ENCODE peak calls at places on chromosomes 6 and 20, in eight cellular contexts. Y is Calu3, B is astrocyte of the spinal cord, T is B cell, E is endothelial cell of umbilical vein, S is BJ, H is breast epithelium, L is AG09309. J is an unnamed sample.

GRCh38 chr20:64119301-64119680 is 11.9 kb upstream of the NPBWR2 start:
- DNase-seq in Y (no peak), B (no peak), T (no peak), E (no peak), S (no peak), H (no peak), L (no peak), J (no peak)

GRCh38 chr20:59747671-59748515 is 143.6 kb downstream of the PHACTR3 start:
- DNase-seq in Y (no peak), B (no peak), T (no peak), E (no peak), S (no peak), H (no peak), L (no peak), J (no peak)

GRCh38 chr6:113120577-113121285 is 736.4 kb upstream of the MARCKS start:
- DNase-seq in Y (peak; percentile 45), B (peak; percentile 99), T (no peak), E (peak; percentile 82), S (peak; percentile 97), H (no peak), L (peak; percentile 100), J (peak; percentile 59)

GRCh38 chr6:138965971-138966370 is 22.1 kb downstream of the REPS1 start:
- DNase-seq in Y (no peak), B (no peak), T (no peak), E (no peak), S (no peak), H (no peak), L (no peak), J (no peak)

GRCh38 chr20:8545212-8545611 is 413.1 kb downstream of the PLCB1 start:
- DNase-seq in Y (no peak), B (no peak), T (no peak), E (no peak), S (peak; percentile 37), H (no peak), L (peak; percentile 38), J (no peak)

GRCh38 chr20:44271915-44272663 is 25.0 kb downstream of the GDAP1L1 start:
- DNase-seq in Y (no peak), B (no peak), T (no peak), E (no peak), S (no peak), H (no peak), L (no peak), J (no peak)

GRCh38 chr20:48736636-48737035 is 91.2 kb downstream of the PREX1 start:
- DNase-seq in Y (no peak), B (no peak), T (no peak), E (no peak), S (no peak), H (no peak), L (no peak), J (no peak)

GRCh38 chr6:73258721-73259120 is 4.3 kb downstream of the KHDC1 start:
- DNase-seq in Y (no peak), B (no peak), T (no peak), E (no peak), S (no peak), H (no peak), L (no peak), J (no peak)

GRCh38 chr6:38528196-38528965 is 111.3 kb downstream of the BTBD9 start:
- DNase-seq in Y (no peak), B (peak; percentile 60), T (no peak), E (no peak), S (no peak), H (no peak), L (no peak), J (no peak)

GRCh38 chr20:51966296-51966971 is 164.1 kb upstream of the SALL4 start:
- DNase-seq in Y (peak; percentile 83), B (peak; percentile 67), T (no peak), E (peak; percentile 77), S (no peak), H (no peak), L (no peak), J (peak; percentile 57)

GRCh38 chr6:20259316-20260049 is 47.2 kb upstream of the MBOAT1 start:
- DNase-seq in Y (no peak), B (no peak), T (no peak), E (no peak), S (no peak), H (no peak), L (no peak), J (no peak)

GRCh38 chr6:108798672-108799355 is 49.4 kb upstream of the ARMC2 start:
- DNase-seq in Y (no peak), B (no peak), T (no peak), E (peak; percentile 49), S (no peak), H (no peak), L (no peak), J (no peak)

GRCh38 chr6:8588176-8588575 is 152.8 kb upstream of the SLC35B3 start:
- DNase-seq in Y (no peak), B (no peak), T (no peak), E (no peak), S (no peak), H (no peak), L (no peak), J (no peak)

DNA sequence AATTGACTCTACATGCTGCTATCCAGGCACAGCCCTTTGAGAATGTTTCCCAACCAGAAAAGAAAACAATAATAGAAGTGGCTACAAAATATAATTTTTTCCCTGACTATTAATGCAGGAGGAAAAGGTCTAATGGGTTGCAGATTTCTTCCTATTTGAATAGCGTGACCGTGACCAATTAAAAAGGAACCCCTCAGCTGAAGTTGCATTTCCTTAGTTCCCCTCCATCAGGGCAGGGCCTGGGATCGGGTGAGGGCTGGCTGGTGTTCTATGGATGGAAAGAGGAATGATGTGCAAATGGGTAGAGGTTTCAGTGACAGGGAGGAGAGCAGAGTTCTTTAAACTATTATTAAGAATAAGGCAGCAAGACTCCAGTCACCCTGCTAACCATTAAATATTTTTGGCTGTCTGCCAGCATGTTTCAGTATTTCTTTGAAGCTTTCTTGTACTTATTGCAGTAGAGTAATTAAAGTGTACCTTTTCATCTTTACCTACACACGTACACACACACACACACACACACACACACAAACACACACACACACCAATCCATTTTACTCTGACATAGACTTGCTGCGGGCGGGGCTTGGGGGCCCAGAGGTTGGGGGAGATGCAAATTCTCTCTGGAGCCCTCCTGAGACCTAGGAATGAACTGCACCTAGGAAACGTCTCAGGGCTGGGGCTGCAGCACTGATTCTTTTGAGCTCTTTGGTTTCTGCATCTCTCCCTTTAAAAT is 154.8 kb upstream of the SLC35B3 start:
- DNase-seq in Y (no peak), B (no peak), T (no peak), E (no peak), S (no peak), H (no peak), L (no peak), J (peak; percentile 17)
- TF ChIP-seq CTCF in Y (no peak), B (no peak), T (no peak), E (no peak), S (no peak), H (no peak), L (no peak), J (no peak)

GRCh38 chr6:35686873-35687557 is 1.7 kb downstream of the FKBP5 start:
- DNase-seq in Y (no peak), B (no peak), T (no peak), E (no peak), S (no peak), H (no peak), L (no peak), J (no peak)

GRCh38 chr6:35688605-35689322 is at the start of gene FKBP5:
- DNase-seq in Y (peak; percentile 97), B (peak; percentile 90), T (peak; percentile 96), E (peak; percentile 89), S (no peak), H (peak; percentile 93), L (peak; percentile 14), J (peak; percentile 92)

GRCh38 chr6:35690484-35690883 is 1.8 kb upstream of the FKBP5 start:
- DNase-seq in Y (no peak), B (no peak), T (no peak), E (no peak), S (no peak), H (no peak), L (no peak), J (no peak)

GRCh38 chr6:35686441-35686840 is 2.3 kb downstream of the FKBP5 start:
- DNase-seq in Y (no peak), B (no peak), T (no peak), E (no peak), S (no peak), H (no peak), L (no peak), J (no peak)

DNA sequence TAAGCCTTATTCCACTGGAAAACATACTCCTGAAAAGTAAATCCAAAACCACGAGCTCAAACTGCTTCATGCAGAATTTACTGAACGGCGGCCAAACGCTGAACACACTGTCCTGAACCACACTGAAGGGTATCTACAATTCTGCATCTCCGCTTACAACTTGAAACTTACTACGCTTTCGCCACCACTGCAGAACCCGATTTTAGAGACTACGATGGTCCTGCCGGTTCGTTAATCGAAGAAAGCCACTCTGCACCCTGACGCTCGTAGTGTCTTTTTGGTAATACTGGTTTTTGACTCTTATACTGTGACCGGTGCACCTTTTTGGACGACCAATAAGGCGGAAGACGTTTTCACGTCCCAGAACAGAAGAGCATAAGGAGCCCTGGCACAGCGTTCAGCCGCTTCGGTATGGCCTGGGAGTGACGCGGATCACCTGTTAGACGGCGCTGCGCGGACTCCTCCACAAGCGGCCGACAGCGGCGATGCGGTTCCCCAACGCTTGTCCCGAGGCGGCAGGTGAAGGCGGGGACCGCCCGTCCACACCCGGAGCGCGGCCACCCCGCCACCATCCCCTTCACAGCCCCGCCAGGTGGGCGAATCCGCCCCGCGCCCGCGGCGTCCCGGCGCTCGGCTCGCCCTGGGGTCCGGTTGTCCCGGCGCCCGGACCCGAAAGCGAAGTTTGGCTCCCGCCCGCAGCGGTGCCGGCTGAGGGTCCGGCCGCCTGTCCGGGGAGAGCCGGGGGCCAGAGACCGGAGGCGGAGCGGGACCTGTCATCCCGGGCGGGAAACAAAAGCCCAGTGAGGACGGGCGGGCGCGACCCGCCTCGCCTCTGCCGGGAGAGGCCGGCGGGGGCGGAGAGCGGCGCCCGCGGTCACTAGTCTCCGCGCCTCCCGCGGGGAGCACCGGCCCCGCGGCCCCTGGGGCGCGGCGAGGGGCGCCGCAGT is 784 bp downstream of the FKBP5 start:
- DNase-seq in Y (peak; percentile 75), B (peak; percentile 60), T (peak; percentile 55), E (peak; percentile 72), S (no peak), H (peak; percentile 37), L (no peak), J (no peak)
- TF ChIP-seq CTCF in Y (no peak), B (no peak), T (no peak), E (no peak), S (no peak), H (no peak), L (no peak), J (no peak)

GRCh38 chr6:107657755-107658461 is 166.2 kb downstream of the SCML4 start:
- DNase-seq in Y (no peak), B (peak; percentile 85), T (peak; percentile 73), E (peak; percentile 79), S (no peak), H (no peak), L (no peak), J (no peak)
- TF ChIP-seq CTCF in Y (no peak), B (peak; percentile 41), T (peak; percentile 40), E (peak; percentile 17), S (peak; percentile 29), H (no peak), L (peak; percentile 41), J (no peak)

DNA sequence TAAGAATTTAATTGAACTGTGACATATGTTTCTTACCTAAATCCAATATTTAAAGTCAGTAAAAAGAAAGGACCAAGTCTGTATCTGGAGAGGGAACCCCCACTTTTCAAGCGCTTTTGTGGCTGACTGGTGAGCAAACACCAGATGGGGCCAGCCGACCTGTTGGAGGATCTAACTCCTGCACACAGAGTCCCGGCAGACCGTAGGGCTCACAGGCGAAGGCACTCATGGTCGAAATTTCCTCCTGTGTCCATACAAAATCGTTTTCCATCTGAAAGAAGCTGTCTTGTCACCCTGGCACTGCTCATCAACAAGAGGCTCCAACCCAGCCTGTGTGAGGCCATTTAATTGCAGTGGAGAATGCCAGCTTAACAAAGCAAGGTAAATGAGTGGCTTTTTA is 94.0 kb downstream of the SCML4 start:
- DNase-seq in Y (no peak), B (no peak), T (no peak), E (no peak), S (no peak), H (no peak), L (no peak), J (no peak)
- TF ChIP-seq CTCF in Y (no peak), B (no peak), T (no peak), E (no peak), S (no peak), H (no peak), L (no peak), J (no peak)

J was measured in RWPE1.